ENCODE peak calls at places on chromosomes 5 and 9, in ten cellular contexts. F, B, J, W, C, Y, N, R, E and I are unnamed samples. For H3K9me3, the result is how much of the 10 kb centered on the place peaks cover.

GRCh38 chr9:38176256-38176655 is 107.2 kb upstream of the SHB start:
- DNase-seq in F (no peak), E (no peak), R (peak), B (no peak), W (no peak), N (no peak), C (no peak), Y (no peak), J (no peak), I (no peak)

GRCh38 chr9:99176527-99177013 is 45.2 kb downstream of the ALG2 start:
- DNase-seq in J (no peak), Y (no peak), B (no peak), R (no peak), N (no peak), F (no peak), E (no peak), C (no peak), W (no peak), I (no peak)

GRCh38 chr5:149012350-149012749 is 50.5 kb downstream of the SH3TC2 start:
- DNase-seq in Y (no peak), C (no peak), J (no peak), E (no peak), N (no peak), B (no peak), W (no peak), R (no peak), F (no peak), I (no peak)

GRCh38 chr9:123339666-123340414 is 16.2 kb upstream of the CRB2 start:
- DNase-seq in Y (no peak), R (no peak), N (no peak), B (no peak), W (peak), F (no peak), J (peak), C (peak), E (no peak), I (peak)

GRCh38 chr5:143569722-143570567 is 166.5 kb upstream of the NR3C1 start:
- DNase-seq in R (no peak), J (no peak), B (no peak), Y (no peak), W (no peak), E (no peak), N (no peak), C (no peak), F (no peak), I (no peak)

GRCh38 chr5:14983666-14984441 is 112.3 kb upstream of the ANKH start:
- DNase-seq in R (no peak), C (no peak), E (no peak), Y (no peak), W (no peak), J (no peak), F (no peak), N (peak), B (no peak), I (peak)

GRCh38 chr5:113246371-113246870 is 188.4 kb downstream of the TSSK1B start:
- DNase-seq in F (no peak), R (no peak), B (no peak), J (peak), Y (no peak), W (peak), N (no peak), E (no peak), C (peak), I (no peak)

GRCh38 chr5:109196486-109196885 is 213.3 kb downstream of the PJA2 start:
- DNase-seq in N (no peak), F (no peak), B (no peak), R (no peak), C (no peak), J (no peak), Y (no peak), W (no peak), E (no peak), I (no peak)

GRCh38 chr5:124103671-124104070 is 591.7 kb downstream of the CSNK1G3 start:
- DNase-seq in C (peak), N (no peak), R (no peak), E (no peak), Y (no peak), F (no peak), W (no peak), J (no peak), B (no peak), I (no peak)

GRCh38 chr9:4344946-4345345 is 45.1 kb upstream of the GLIS3 start:
- DNase-seq in E (no peak), B (no peak), W (no peak), R (no peak), Y (no peak), F (no peak), N (no peak), C (no peak), J (no peak), I (no peak)

GRCh38 chr5:95809414-95809960 is 13.0 kb downstream of the GLRX start:
- DNase-seq in C (peak), E (no peak), Y (peak), R (no peak), W (peak), B (peak), N (no peak), F (no peak), J (no peak), I (no peak)

GRCh38 chr9:107749787-107750444 is 260.3 kb upstream of the KLF4 start:
- DNase-seq in J (peak), W (peak), Y (peak), F (peak), R (peak), N (no peak), E (peak), C (peak), B (peak), I (no peak)

GRCh38 chr5:52856564-52856963 is 68.8 kb downstream of the ITGA1 start:
- DNase-seq in J (no peak), N (no peak), R (no peak), C (peak), E (no peak), W (no peak), Y (no peak), F (no peak), B (no peak), I (no peak)

GRCh38 chr5:134551891-134552290 is 26.4 kb downstream of the JADE2 start:
- DNase-seq in J (no peak), R (no peak), W (no peak), N (no peak), F (no peak), Y (no peak), B (no peak), E (no peak), C (peak), I (no peak)

GRCh38 chr9:87447547-87448432 is 49.9 kb upstream of the DAPK1 start:
- DNase-seq in B (no peak), E (no peak), N (no peak), Y (no peak), F (no peak), W (no peak), C (peak), J (no peak), R (no peak), I (no peak)

GRCh38 chr5:166695311-166695710 is 1596.1 kb upstream of the WWC1 start:
- DNase-seq in R (no peak), N (no peak), E (no peak), B (no peak), F (no peak), Y (no peak), C (no peak), W (no peak), J (no peak), I (no peak)

GRCh38 chr5:39399135-39400036 is 25.4 kb downstream of the DAB2 start:
- DNase-seq in J (peak), R (peak), N (no peak), E (no peak), F (no peak), W (no peak), Y (no peak), B (no peak), C (peak), I (peak)

GRCh38 chr9:128685636-128686489 is 3.2 kb upstream of the SET start:
- DNase-seq in C (no peak), E (no peak), R (no peak), B (no peak), W (no peak), N (peak), Y (peak), F (no peak), J (no peak), I (peak)

GRCh38 chr9:110031511-110032173 is 176.3 kb downstream of the C9orf152 start:
- DNase-seq in N (no peak), B (no peak), Y (no peak), C (peak), J (no peak), R (peak), F (no peak), W (no peak), E (no peak), I (no peak)

GRCh38 chr5:125756456-125756855 is 666.8 kb upstream of the GRAMD2B start:
- DNase-seq in C (peak), E (no peak), Y (no peak), W (no peak), N (no peak), B (no peak), F (no peak), J (no peak), R (no peak), I (no peak)

GRCh38 chr9:104232781-104233341 is 138.8 kb downstream of the SMC2 start:
- DNase-seq in W (no peak), F (peak), Y (no peak), J (no peak), E (no peak), C (peak), N (no peak), B (no peak), R (no peak), I (no peak)

DNA sequence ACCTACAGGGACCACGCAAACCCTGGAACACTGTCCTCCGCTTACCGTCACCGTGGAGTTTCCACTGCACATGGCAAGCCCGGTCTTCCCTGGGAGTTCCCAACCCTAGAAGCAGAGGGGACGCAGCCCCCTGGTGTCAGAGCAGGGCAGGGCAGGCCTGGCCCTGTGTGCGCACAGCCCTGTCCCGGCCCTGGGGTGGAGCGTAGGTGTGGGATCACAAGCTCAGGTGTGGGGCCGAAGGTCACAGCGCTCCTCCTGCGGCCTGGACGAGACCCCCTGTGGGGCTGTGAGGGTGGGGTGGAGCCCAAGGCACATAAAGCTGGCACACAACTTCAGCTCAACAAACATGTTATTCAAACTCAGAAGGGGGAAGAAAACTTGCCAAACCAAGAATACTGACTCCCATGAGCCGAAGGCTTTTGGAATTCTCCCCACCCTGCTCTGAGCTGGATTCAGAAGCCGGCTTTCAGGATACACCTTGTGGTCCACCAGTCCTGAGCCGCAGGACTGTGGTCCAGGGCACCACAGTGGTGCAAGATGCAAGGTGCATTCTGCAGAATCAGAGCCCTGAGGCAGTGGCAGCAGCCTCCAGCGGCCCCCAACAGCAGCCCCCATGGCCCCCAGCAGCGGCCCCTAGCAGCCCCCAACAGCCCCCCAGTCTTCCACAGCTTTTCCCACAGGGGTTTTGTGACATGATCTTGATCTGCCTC is 11.8 kb upstream of the EXOC3 start:
- DNase-seq in B (peak), J (no peak), C (no peak), F (peak), N (peak), R (peak), Y (peak), E (no peak), W (no peak), I (peak)
- H3K27ac ChIP-seq in B (no peak), J (no peak), C (no peak), F (no peak), N (no peak), R (no peak), Y (no peak), E (no peak), W (no peak), I (no peak)

GRCh38 chr9:93659044-93659836 is 82.9 kb downstream of the PHF2 start:
- DNase-seq in F (no peak), N (no peak), B (peak), R (no peak), J (no peak), W (no peak), E (no peak), C (no peak), Y (no peak), I (no peak)

GRCh38 chr9:93662016-93662638 is 85.7 kb downstream of the PHF2 start:
- DNase-seq in R (no peak), F (no peak), W (no peak), J (no peak), B (no peak), E (no peak), Y (no peak), C (no peak), N (no peak), I (no peak)

GRCh38 chr9:93659837-93660177 is 83.4 kb downstream of the PHF2 start:
- DNase-seq in C (no peak), J (no peak), W (no peak), B (no peak), E (no peak), R (no peak), Y (no peak), F (no peak), N (no peak), I (no peak)

GRCh38 chr9:93661591-93661990 is 85.2 kb downstream of the PHF2 start:
- DNase-seq in Y (no peak), N (no peak), W (no peak), C (no peak), E (no peak), F (no peak), B (no peak), R (no peak), J (no peak), I (no peak)

DNA sequence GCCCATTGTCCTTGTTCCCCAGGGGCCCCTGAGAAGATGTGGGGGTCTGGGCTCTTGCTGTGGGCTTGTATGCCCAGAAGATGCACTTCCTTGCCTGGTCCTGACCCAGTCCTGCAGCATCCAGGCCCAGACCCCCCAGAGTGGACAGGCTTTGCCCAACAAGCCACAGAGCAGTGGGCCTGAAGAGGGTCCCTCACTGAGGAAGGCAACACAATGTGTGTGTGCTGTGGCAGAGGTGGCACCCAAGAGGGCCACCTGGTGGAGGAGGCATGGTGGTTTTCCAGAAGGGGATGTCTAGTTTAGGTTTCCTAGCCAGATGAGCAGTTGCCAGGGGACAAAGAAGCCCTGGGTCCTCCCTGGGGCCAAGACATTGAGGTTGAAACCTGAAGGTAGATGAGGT is 84.3 kb downstream of the PHF2 start:
- DNase-seq in N (no peak), W (no peak), J (no peak), R (no peak), E (no peak), C (no peak), F (no peak), B (peak), Y (no peak), I (no peak)
- H3K9me3 ChIP-seq in N (under half), W (under half), J (under half), R (under half), E (under half), C (under half), F (under half), B (under half), Y (under half), I (under half)

DNA sequence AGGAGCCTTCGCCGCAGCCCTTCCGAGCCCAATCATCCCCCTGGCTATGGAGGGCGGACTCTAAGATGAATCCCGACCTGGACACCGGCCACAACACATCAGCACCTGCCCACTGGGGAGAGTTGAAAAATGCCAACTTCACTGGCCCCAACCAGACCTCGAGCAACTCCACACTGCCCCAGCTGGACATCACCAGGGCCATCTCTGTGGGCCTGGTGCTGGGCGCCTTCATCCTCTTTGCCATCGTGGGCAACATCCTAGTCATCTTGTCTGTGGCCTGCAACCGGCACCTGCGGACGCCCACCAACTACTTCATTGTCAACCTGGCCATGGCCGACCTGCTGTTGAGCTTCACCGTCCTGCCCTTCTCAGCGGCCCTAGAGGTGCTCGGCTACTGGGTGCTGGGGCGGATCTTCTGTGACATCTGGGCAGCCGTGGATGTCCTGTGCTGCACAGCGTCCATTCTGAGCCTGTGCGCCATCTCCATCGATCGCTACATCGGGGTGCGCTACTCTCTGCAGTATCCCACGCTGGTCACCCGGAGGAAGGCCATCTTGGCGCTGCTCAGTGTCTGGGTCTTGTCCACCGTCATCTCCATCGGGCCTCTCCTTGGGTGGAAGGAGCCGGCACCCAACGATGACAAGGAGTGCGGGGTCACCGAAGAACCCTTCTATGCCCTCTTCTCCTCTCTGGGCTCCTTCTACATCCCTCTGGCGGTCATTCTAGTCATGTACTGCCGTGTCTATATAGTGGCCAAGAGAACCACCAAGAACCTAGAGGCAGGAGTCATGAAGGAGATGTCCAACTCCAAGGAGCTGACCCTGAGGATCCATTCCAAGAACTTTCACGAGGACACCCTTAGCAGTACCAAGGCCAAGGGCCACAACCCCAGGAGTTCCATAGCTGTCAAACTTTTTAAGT is 819 bp downstream of the ADRA1B start:
- DNase-seq in F (peak), C (no peak), B (no peak), J (no peak), N (no peak), R (peak), E (peak), Y (no peak), W (no peak), I (no peak)
- H3K4me3 ChIP-seq in F (peak), C (peak), B (peak), J (peak), N (no peak), R (peak), E (peak), Y (peak), W (peak), I (no peak)

DNA sequence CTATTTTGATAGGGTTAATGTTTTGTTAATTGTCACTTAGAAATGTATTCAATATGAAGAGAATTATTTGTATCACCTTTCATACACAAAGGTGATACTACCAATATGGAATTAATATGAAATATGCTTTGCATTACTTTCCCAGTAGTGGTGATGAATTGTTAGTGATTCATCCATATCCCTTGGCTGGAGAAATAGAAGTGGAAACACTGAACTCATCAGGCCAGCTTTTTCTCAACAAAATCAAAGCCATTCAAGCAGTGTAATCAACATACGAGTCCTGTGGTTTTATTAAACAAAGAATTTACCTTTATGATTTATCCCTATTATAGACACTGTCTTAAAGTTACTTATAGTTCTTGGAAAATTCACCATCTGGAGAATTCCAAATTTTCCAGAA is 264.0 kb upstream of the MEF2C start:
- DNase-seq in R (no peak), B (no peak), J (no peak), F (no peak), Y (no peak), N (no peak), W (no peak), C (peak), E (no peak), I (no peak)
- H3K27ac ChIP-seq in R (no peak), B (no peak), J (no peak), F (no peak), Y (no peak), N (no peak), W (no peak), C (no peak), E (no peak), I (no peak)

GRCh38 chr9:25964239-25964638 is 286.0 kb upstream of the TUSC1 start:
- DNase-seq in B (no peak), F (peak), J (no peak), N (peak), C (peak), E (no peak), R (peak), Y (no peak), W (no peak), I (peak)

GRCh38 chr9:25960235-25960634 is 282.0 kb upstream of the TUSC1 start:
- DNase-seq in C (no peak), J (no peak), E (no peak), W (no peak), N (no peak), B (no peak), Y (no peak), F (no peak), R (no peak), I (no peak)
- H3K9me3 ChIP-seq in C (under half), J (under half), E (under half), W (under half), N (under half), B (under half), Y (under half), F (under half), R (under half), I (under half)

DNA sequence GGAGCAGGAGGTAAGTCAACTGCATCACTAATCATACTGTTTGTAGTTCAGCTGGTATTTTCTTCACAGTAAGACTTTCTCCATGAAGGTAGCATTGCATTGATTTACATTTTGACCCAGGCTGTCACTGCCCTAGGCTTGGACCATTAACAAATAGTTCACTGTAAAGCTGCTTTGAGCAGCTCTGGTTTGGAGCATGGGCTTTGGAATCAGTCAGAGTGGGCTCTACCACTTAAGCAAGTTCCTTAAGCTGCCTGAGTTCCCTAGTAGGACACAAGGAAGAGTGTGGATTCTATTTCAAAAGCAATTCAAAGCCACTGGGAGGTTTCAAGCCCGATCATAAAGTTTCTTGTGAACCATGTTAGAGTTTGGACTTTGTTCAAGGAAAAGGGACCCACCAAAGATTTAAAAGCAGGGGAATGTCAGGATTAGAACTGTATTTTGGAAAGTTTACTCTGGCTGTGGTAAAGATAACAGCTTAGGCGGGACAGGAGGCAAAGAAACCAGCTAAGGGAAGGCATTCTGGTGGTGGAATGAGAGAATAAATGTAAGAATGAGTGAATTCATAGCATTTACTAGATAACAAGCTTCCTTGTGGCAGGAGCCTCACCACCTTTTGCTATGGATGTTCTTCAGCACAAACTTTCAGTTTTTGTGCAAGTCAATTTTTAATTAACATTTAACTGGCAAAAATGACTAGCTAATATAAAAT is 12.3 kb upstream of the PANK3 start:
- DNase-seq in E (no peak), W (no peak), N (no peak), Y (no peak), F (no peak), J (no peak), B (no peak), C (no peak), R (no peak), I (no peak)
- H3K4me3 ChIP-seq in E (no peak), W (no peak), N (no peak), Y (no peak), F (no peak), J (no peak), B (no peak), C (no peak), R (no peak), I (no peak)